ENCODE peak calls at places on chromosomes 1 and 21, in nine cellular contexts. One of them, this sample, is unnamed.

GRCh38 chr1:13702425-13703127 is 2.6 kb downstream of the PRDM2 start:
- DNase-seq in central memory CD4-positive, alpha-beta T cell: peak
- DNase-seq in GDM1: no peak
- DNase-seq in naive thymus-derived CD8-positive, alpha-beta T cell: peak
- DNase-seq in prostate gland: no peak
- DNase-seq in WTC11: no peak
- DNase-seq in ELR: no peak
- DNase-seq in PC-9: no peak
- DNase-seq in hippocampal formation: no peak
- DNase-seq in this sample: no peak

GRCh38 chr21:44552136-44552535 is 831 bp upstream of the KRTAP10-2 start:
- DNase-seq in PC-9: no peak
- DNase-seq in WTC11: no peak
- DNase-seq in prostate gland: no peak
- DNase-seq in GDM1: no peak
- DNase-seq in hippocampal formation: no peak
- DNase-seq in naive thymus-derived CD8-positive, alpha-beta T cell: no peak
- DNase-seq in ELR: no peak
- DNase-seq in central memory CD4-positive, alpha-beta T cell: no peak
- DNase-seq in this sample: no peak

GRCh38 chr21:28747464-28747863 is 245.2 kb downstream of the LTN1 start:
- DNase-seq in prostate gland: no peak
- DNase-seq in naive thymus-derived CD8-positive, alpha-beta T cell: no peak
- DNase-seq in GDM1: no peak
- DNase-seq in PC-9: no peak
- DNase-seq in WTC11: no peak
- DNase-seq in ELR: no peak
- DNase-seq in hippocampal formation: no peak
- DNase-seq in central memory CD4-positive, alpha-beta T cell: no peak
- DNase-seq in this sample: no peak

GRCh38 chr1:24551910-24552571 is 3.8 kb upstream of the NCMAP start:
- DNase-seq in prostate gland: no peak
- DNase-seq in central memory CD4-positive, alpha-beta T cell: no peak
- DNase-seq in naive thymus-derived CD8-positive, alpha-beta T cell: no peak
- DNase-seq in WTC11: no peak
- DNase-seq in ELR: no peak
- DNase-seq in hippocampal formation: no peak
- DNase-seq in PC-9: no peak
- DNase-seq in GDM1: no peak
- DNase-seq in this sample: no peak

GRCh38 chr1:88763649-88764406 is 79.8 kb downstream of the PKN2 start:
- DNase-seq in PC-9: no peak
- DNase-seq in ELR: peak
- DNase-seq in prostate gland: no peak
- DNase-seq in central memory CD4-positive, alpha-beta T cell: no peak
- DNase-seq in WTC11: no peak
- DNase-seq in naive thymus-derived CD8-positive, alpha-beta T cell: no peak
- DNase-seq in GDM1: no peak
- DNase-seq in hippocampal formation: no peak
- DNase-seq in this sample: peak

GRCh38 chr1:89781494-89782126 is 39.2 kb upstream of the LRRC8D start:
- DNase-seq in hippocampal formation: no peak
- DNase-seq in naive thymus-derived CD8-positive, alpha-beta T cell: peak
- DNase-seq in WTC11: no peak
- DNase-seq in PC-9: no peak
- DNase-seq in GDM1: no peak
- DNase-seq in central memory CD4-positive, alpha-beta T cell: peak
- DNase-seq in prostate gland: no peak
- DNase-seq in ELR: no peak
- DNase-seq in this sample: no peak

GRCh38 chr1:172002725-172003345 is 161.5 kb downstream of the DNM3 start:
- DNase-seq in ELR: peak
- DNase-seq in central memory CD4-positive, alpha-beta T cell: peak
- DNase-seq in hippocampal formation: peak
- DNase-seq in GDM1: no peak
- DNase-seq in PC-9: peak
- DNase-seq in naive thymus-derived CD8-positive, alpha-beta T cell: no peak
- DNase-seq in WTC11: no peak
- DNase-seq in prostate gland: no peak
- DNase-seq in this sample: no peak

GRCh38 chr1:15944308-15945010 is 31.4 kb downstream of the ZBTB17 start:
- DNase-seq in GDM1: no peak
- DNase-seq in naive thymus-derived CD8-positive, alpha-beta T cell: no peak
- DNase-seq in PC-9: no peak
- DNase-seq in ELR: no peak
- DNase-seq in WTC11: no peak
- DNase-seq in hippocampal formation: no peak
- DNase-seq in central memory CD4-positive, alpha-beta T cell: no peak
- DNase-seq in prostate gland: no peak
- DNase-seq in this sample: no peak

GRCh38 chr1:12617511-12617900 is 504 bp downstream of the DHRS3 start:
- DNase-seq in naive thymus-derived CD8-positive, alpha-beta T cell: peak
- DNase-seq in central memory CD4-positive, alpha-beta T cell: peak
- DNase-seq in hippocampal formation: no peak
- DNase-seq in WTC11: no peak
- DNase-seq in prostate gland: peak
- DNase-seq in ELR: no peak
- DNase-seq in GDM1: no peak
- DNase-seq in PC-9: no peak
- DNase-seq in this sample: no peak

GRCh38 chr1:117396074-117396473 is 28.8 kb downstream of the MAN1A2 start:
- DNase-seq in WTC11: no peak
- DNase-seq in GDM1: no peak
- DNase-seq in hippocampal formation: no peak
- DNase-seq in PC-9: no peak
- DNase-seq in prostate gland: no peak
- DNase-seq in central memory CD4-positive, alpha-beta T cell: no peak
- DNase-seq in naive thymus-derived CD8-positive, alpha-beta T cell: no peak
- DNase-seq in ELR: no peak
- DNase-seq in this sample: no peak

GRCh38 chr1:204094262-204095247 is 21.6 kb downstream of the SOX13 start:
- DNase-seq in naive thymus-derived CD8-positive, alpha-beta T cell: no peak
- DNase-seq in prostate gland: no peak
- DNase-seq in GDM1: no peak
- DNase-seq in hippocampal formation: no peak
- DNase-seq in WTC11: no peak
- DNase-seq in PC-9: no peak
- DNase-seq in ELR: no peak
- DNase-seq in central memory CD4-positive, alpha-beta T cell: no peak
- DNase-seq in this sample: no peak

GRCh38 chr21:17391811-17392340 is 121.0 kb upstream of the CXADR start:
- DNase-seq in WTC11: no peak
- DNase-seq in prostate gland: no peak
- DNase-seq in hippocampal formation: no peak
- DNase-seq in ELR: no peak
- DNase-seq in central memory CD4-positive, alpha-beta T cell: no peak
- DNase-seq in GDM1: no peak
- DNase-seq in PC-9: no peak
- DNase-seq in naive thymus-derived CD8-positive, alpha-beta T cell: no peak
- DNase-seq in this sample: no peak

GRCh38 chr1:172778461-172779455 is 119.9 kb downstream of the FASLG start:
- DNase-seq in GDM1: no peak
- DNase-seq in prostate gland: no peak
- DNase-seq in ELR: peak
- DNase-seq in naive thymus-derived CD8-positive, alpha-beta T cell: no peak
- DNase-seq in central memory CD4-positive, alpha-beta T cell: peak
- DNase-seq in WTC11: no peak
- DNase-seq in hippocampal formation: no peak
- DNase-seq in PC-9: no peak
- DNase-seq in this sample: no peak

This sample was measured in hepatic stellate cell.